ENCODE peak calls at places on chromosomes 1 and 21, in seven cellular contexts. M, X, W, R, N, I and S are unnamed samples. For H3K27me3, the result is how much of the 10 kb centered on the place peaks cover.

GRCh38 chr21:44726803-44727202 is 15.4 kb upstream of the TSPEAR start:
- DNase-seq in W (no peak), N (no peak), I (no peak), R (peak), M (no peak), X (no peak), S (no peak)

GRCh38 chr1:163056832-163057231 is 12.3 kb upstream of the RGS4 start:
- DNase-seq in X (no peak), I (no peak), M (no peak), W (no peak), N (peak), R (no peak), S (no peak)

GRCh38 chr1:220895412-220895946 is 16.2 kb downstream of the HLX start:
- DNase-seq in N (no peak), X (no peak), I (no peak), W (no peak), M (peak), R (peak), S (no peak)

GRCh38 chr1:150233359-150234308 is 2.3 kb downstream of the ANP32E start:
- DNase-seq in R (no peak), X (peak), M (peak), W (peak), N (peak), I (no peak), S (peak)

GRCh38 chr1:178500091-178500770 is 3.5 kb upstream of the CLEC20A start:
- DNase-seq in R (peak), M (no peak), N (no peak), I (no peak), X (peak), W (no peak), S (no peak)

GRCh38 chr1:47448462-47449233 is 10.8 kb downstream of the FOXD2 start:
- DNase-seq in R (no peak), W (no peak), X (no peak), I (no peak), N (no peak), M (no peak), S (no peak)

GRCh38 chr1:22287273-22287672 is 144.4 kb upstream of the WNT4 start:
- DNase-seq in X (no peak), M (no peak), R (peak), N (no peak), I (no peak), W (no peak), S (no peak)

GRCh38 chr1:87131809-87132663 is 196.6 kb upstream of the LMO4 start:
- DNase-seq in N (peak), M (peak), I (peak), W (peak), X (peak), R (peak), S (no peak)

GRCh38 chr1:211036701-211037494 is 97.0 kb downstream of the KCNH1 start:
- DNase-seq in N (peak), R (no peak), M (no peak), X (no peak), I (peak), W (peak), S (no peak)

GRCh38 chr1:229258031-229258850 is 12.7 kb upstream of the RAB4A start:
- DNase-seq in R (peak), X (no peak), I (peak), W (no peak), M (peak), N (peak), S (no peak)

GRCh38 chr1:26165126-26165892 is 3.5 kb downstream of the C1orf232 start:
- DNase-seq in R (peak), W (no peak), X (no peak), N (no peak), M (no peak), I (no peak), S (no peak)

GRCh38 chr1:184222561-184223157 is 164.2 kb upstream of the C1orf21 start:
- DNase-seq in N (peak), R (peak), I (peak), W (peak), X (peak), M (peak), S (no peak)

GRCh38 chr1:11285883-11286734 is 13.1 kb downstream of the UBIAD1 start:
- DNase-seq in N (peak), W (no peak), R (no peak), M (peak), I (no peak), X (no peak), S (no peak)

GRCh38 chr1:44284184-44284583 is 70.9 kb downstream of the ERI3 start:
- DNase-seq in M (no peak), I (no peak), W (no peak), N (no peak), R (no peak), X (no peak), S (no peak)

GRCh38 chr1:210571356-210572334 is 242.9 kb downstream of the HHAT start:
- DNase-seq in I (no peak), M (no peak), W (no peak), N (no peak), R (no peak), X (no peak), S (peak)

GRCh38 chr1:68237040-68237439 is 4.7 kb upstream of the WLS start:
- DNase-seq in M (no peak), I (no peak), N (no peak), R (no peak), W (no peak), X (no peak), S (no peak)

GRCh38 chr1:1334835-1335234 is 3.8 kb downstream of the TAS1R3 start:
- DNase-seq in M (peak), R (peak), I (no peak), W (no peak), N (no peak), X (no peak), S (no peak)

GRCh38 chr21:32844653-32845443 is 73.3 kb upstream of the PAXBP1 start:
- DNase-seq in I (peak), X (no peak), R (no peak), M (no peak), N (peak), W (no peak), S (peak)

GRCh38 chr1:165845992-165846748 is 18.8 kb downstream of the UCK2 start:
- DNase-seq in N (no peak), I (no peak), R (no peak), W (no peak), M (no peak), X (no peak), S (no peak)

GRCh38 chr21:44401386-44402160 is 48.2 kb downstream of the TRPM2 start:
- DNase-seq in I (no peak), M (no peak), N (no peak), X (no peak), W (no peak), R (no peak), S (no peak)

GRCh38 chr1:107661142-107661541 is 303.8 kb downstream of the VAV3 start:
- DNase-seq in N (no peak), R (no peak), W (no peak), X (no peak), M (no peak), I (no peak), S (no peak)

GRCh38 chr1:59520194-59520593 is 223.3 kb downstream of the FGGY start:
- DNase-seq in W (no peak), I (no peak), R (no peak), N (peak), X (no peak), M (no peak), S (no peak)

GRCh38 chr21:34582506-34583150 is 32.3 kb downstream of the RCAN1 start:
- DNase-seq in M (no peak), R (peak), X (no peak), W (no peak), I (no peak), N (peak), S (no peak)

GRCh38 chr21:17612023-17612564 is 607 bp downstream of the BTG3 start:
- DNase-seq in X (peak), I (no peak), N (peak), M (peak), R (peak), W (no peak), S (no peak)

GRCh38 chr1:225881081-225882007 is 836 bp downstream of the TMEM63A start:
- DNase-seq in N (peak), X (peak), R (peak), W (no peak), M (no peak), I (no peak), S (no peak)

GRCh38 chr1:151615711-151616504 is 4.1 kb downstream of the SNX27 start:
- DNase-seq in N (no peak), W (no peak), R (no peak), M (no peak), X (no peak), I (no peak), S (no peak)

GRCh38 chr1:85465099-85465790 is at the start of gene DDAH1:
- DNase-seq in I (peak), W (no peak), N (peak), X (no peak), R (peak), M (peak), S (peak)

GRCh38 chr1:94675373-94675772 is 133.8 kb upstream of the F3 start:
- DNase-seq in W (no peak), N (peak), X (no peak), R (no peak), I (no peak), M (no peak), S (no peak)

GRCh38 chr1:48808496-48808895 is 31.8 kb upstream of the BEND5 start:
- DNase-seq in N (no peak), W (no peak), R (no peak), I (no peak), X (peak), M (no peak), S (no peak)

GRCh38 chr1:23100074-23100748 is 68.4 kb downstream of the LUZP1 start:
- DNase-seq in X (no peak), I (no peak), M (no peak), R (no peak), N (peak), W (peak), S (no peak)

GRCh38 chr1:74363220-74363619 is 128.0 kb downstream of the TNNI3K start:
- DNase-seq in R (no peak), X (no peak), I (no peak), N (peak), W (no peak), M (no peak), S (no peak)

GRCh38 chr1:66335859-66336640 is 197.9 kb upstream of the SGIP1 start:
- DNase-seq in X (peak), M (no peak), R (no peak), I (no peak), N (no peak), W (no peak), S (peak)

GRCh38 chr21:17371470-17371869 is 141.4 kb upstream of the CXADR start:
- DNase-seq in N (peak), R (no peak), X (no peak), W (no peak), M (no peak), I (no peak), S (no peak)

GRCh38 chr1:156805766-156806511 is 10.7 kb downstream of the SH2D2A start:
- DNase-seq in N (peak), X (peak), W (no peak), I (no peak), M (no peak), R (no peak), S (no peak)

GRCh38 chr1:27444632-27445031 is 45.3 kb downstream of the WASF2 start:
- DNase-seq in R (no peak), X (no peak), M (no peak), I (no peak), N (peak), W (no peak), S (no peak)

GRCh38 chr1:27438621-27439061 is 46.2 kb downstream of the GPR3 start:
- DNase-seq in X (no peak), W (no peak), N (no peak), I (no peak), R (no peak), M (no peak), S (no peak)

GRCh38 chr1:27435566-27436203 is 43.3 kb downstream of the GPR3 start:
- DNase-seq in N (no peak), X (no peak), W (no peak), R (no peak), M (no peak), I (no peak), S (no peak)

GRCh38 chr1:27436204-27437159 is 44.1 kb downstream of the GPR3 start:
- DNase-seq in R (no peak), M (no peak), W (peak), N (peak), I (peak), X (no peak), S (no peak)

DNA sequence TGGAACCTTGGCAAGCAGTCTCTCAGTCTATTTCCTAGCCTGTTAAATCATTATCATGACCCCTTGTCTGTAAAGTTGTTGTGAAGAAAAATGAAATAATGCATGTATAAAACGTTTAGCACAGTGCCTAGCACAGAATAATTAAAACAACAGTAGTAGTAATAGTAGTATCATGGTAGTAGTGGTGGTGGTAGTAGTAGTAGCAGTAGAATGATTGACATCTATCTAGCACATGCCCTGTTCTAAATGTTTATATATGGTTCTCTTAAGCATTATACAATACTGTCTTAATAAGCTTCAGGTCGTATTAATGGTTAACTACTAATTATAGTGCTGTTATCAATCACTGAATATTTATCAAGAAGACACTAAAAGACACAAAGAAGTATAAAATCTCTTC is 46.7 kb downstream of the GPR3 start:
- DNase-seq in R (no peak), M (no peak), I (no peak), X (no peak), N (no peak), W (no peak), S (no peak)
- H3K4me3 ChIP-seq in R (no peak), M (no peak), I (no peak), X (no peak), N (no peak), W (no peak), S (no peak)

DNA sequence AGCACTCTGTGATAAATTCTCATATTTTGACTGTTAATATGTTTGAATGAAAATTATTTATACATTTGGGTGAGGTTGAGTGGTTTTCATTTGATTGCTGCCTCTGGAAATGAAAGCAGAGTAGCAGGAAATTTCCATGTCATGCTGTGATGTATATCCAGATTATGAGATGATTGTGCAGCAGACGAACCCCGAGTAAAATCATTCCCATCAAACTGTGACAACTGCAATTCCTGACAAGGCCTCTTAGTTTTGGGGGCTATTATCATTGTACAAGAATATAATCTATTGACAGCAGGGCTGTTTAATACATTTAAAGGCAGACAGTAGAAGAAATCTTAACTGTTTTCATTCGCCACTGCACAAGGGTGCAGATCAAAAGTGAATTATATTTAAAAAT is 134.8 kb downstream of the ATG4C start:
- DNase-seq in W (no peak), I (no peak), N (no peak), R (no peak), X (no peak), M (no peak), S (no peak)
- H3K27me3 ChIP-seq in W (under half), I (under half), N (under half), R (under half), X (under half), M (under half), S (under half)

GRCh38 chr1:5577255-5578040 is 414.8 kb downstream of the NPHP4 start:
- DNase-seq in M (peak), W (no peak), N (no peak), X (no peak), R (no peak), I (no peak), S (peak)
- H3K4me3 ChIP-seq in M (no peak), W (no peak), N (no peak), X (no peak), R (no peak), I (no peak), S (no peak)

DNA sequence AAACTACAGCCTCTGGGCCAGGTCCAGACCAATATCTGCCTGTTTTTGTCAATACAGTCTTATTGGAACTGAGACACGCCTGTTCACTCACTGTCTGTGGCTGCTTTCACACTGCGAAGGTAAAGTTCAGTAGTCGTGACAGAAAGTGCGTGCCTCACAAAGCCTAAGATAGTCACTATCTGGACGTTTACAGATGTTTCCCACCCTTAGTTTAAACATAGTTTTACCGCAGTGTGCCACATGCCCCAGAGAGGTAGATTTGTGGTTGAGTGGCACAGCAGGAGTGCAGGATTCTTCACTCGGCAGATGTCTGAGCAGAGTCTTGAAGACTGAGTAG is 61.9 kb downstream of the NFASC start:
- DNase-seq in I (no peak), N (no peak), W (no peak), X (no peak), R (no peak), M (no peak), S (no peak)
- H3K27me3 ChIP-seq in I (under half), N (under half), W (under half), X (under half), R (under half), M (under half), S (under half)

GRCh38 chr1:45490121-45490622 is 791 bp downstream of the TESK2 start:
- DNase-seq in M (no peak), W (no peak), N (peak), X (no peak), R (peak), I (no peak), S (no peak)

GRCh38 chr1:45492691-45493090 is 1.7 kb upstream of the TESK2 start:
- DNase-seq in M (no peak), X (no peak), W (no peak), I (no peak), R (no peak), N (no peak), S (no peak)

GRCh38 chr1:45493116-45493697 is 2.2 kb upstream of the TESK2 start:
- DNase-seq in M (peak), W (peak), I (peak), X (no peak), N (peak), R (peak), S (no peak)

GRCh38 chr1:45490623-45491463 is at the start of gene TESK2:
- DNase-seq in M (peak), N (peak), X (peak), I (peak), W (peak), R (peak), S (peak)

DNA sequence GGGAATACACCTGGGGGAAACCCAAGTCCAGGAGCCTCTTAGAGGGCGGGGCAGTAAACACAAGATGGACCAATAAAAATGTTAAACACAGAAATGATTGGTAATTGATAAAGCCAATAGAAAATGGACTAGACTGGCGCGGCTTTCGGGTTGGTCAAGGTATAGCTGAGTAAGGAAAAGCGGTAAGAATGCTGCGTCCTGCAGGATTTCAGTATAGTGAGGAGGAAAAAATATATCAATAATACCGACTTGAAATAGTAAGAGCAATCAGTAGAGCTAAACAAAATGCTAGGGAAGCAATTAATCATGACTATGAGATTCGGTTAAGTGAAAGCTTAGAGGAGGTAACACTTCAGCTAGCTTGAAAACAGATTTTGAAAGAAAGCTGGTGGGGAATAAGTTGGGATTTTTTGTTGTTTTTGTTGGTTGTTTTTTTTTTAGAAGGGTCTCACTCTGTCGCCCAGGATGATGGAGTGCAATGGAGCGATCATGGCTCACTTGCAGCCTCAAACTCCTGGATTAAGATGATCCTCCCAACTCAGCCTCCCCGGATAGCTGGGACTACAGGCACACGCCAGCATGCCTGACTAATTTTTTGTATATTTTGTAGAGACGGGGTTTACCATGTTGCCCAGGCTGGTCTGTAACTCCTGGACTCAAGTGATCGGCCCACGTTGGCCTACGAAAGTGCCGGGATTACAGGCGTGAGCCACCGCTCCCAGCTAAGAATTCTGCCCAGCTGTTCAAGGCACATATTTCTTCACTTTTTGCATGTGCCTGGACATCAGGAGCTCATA is 699 bp upstream of the TESK2 start:
- DNase-seq in I (no peak), R (no peak), M (no peak), W (no peak), X (no peak), N (no peak), S (no peak)
- H3K4me3 ChIP-seq in I (peak), R (peak), M (peak), W (peak), X (peak), N (peak), S (peak)

GRCh38 chr1:201646623-201647022 is 107.7 kb downstream of the NAV1 start:
- DNase-seq in R (no peak), M (no peak), I (no peak), W (no peak), N (no peak), X (no peak), S (no peak)
- H3K27me3 ChIP-seq in R (under half), M (under half), I (under half), W (under half), N (under half), X (under half), S (under half)